ENCODE peak calls at places on chromosomes 2 and 18, in eight cellular contexts. C is body of pancreas; K is Ammon's horn; E is HT1080; L is activated naive CD8-positive, alpha-beta T cell treated with anti-CD3 and anti-CD28 coated beads, Interleukin-2, amount 50 U/mL, for 24 hours; S is stimulated activated naive B cell treated with anti-CD40 and anti-IgM and Interleukin-4, amounts not matched to agents 10 μg/mL and 1 μg/mL and 100 μg/mL, for 72 hours; V is PC-9; Y is stimulated activated CD4-positive, alpha-beta T cell treated with anti-CD3 and anti-CD28 coated beads, Interleukin-2, amount 100 ng/mL, for 48 hours. G is an unnamed sample.

GRCh38 chr2:152483276-152483996 is 148.5 kb downstream of the FMNL2 start:
- DNase-seq in C (no peak), K (no peak), E (no peak), L (no peak), S (no peak), V (no peak), Y (no peak), G (no peak)

GRCh38 chr2:101921319-101921960 is 70.3 kb upstream of the IL1R2 start:
- DNase-seq in C (no peak), K (peak), E (no peak), L (no peak), S (peak), V (no peak), Y (no peak), G (no peak)

GRCh38 chr2:106886916-106887758 is 1.2 kb upstream of the ST6GAL2 start:
- DNase-seq in C (peak), K (peak), E (peak), L (no peak), S (no peak), V (no peak), Y (no peak), G (no peak)

GRCh38 chr18:48490641-48491040 is 48.2 kb upstream of the CTIF start:
- DNase-seq in C (no peak), K (no peak), E (no peak), L (no peak), S (no peak), V (no peak), Y (no peak), G (no peak)

GRCh38 chr2:232502901-232503791 is 15.5 kb upstream of the ECEL1 start:
- DNase-seq in C (peak), K (no peak), E (no peak), L (peak), S (peak), V (peak), Y (peak), G (no peak)

GRCh38 chr2:118169359-118170005 is 81.2 kb downstream of the INSIG2 start:
- DNase-seq in C (peak), K (no peak), E (peak), L (peak), S (no peak), V (peak), Y (no peak), G (no peak)

GRCh38 chr2:159549234-159549633 is 67.1 kb downstream of the BAZ2B start:
- DNase-seq in C (no peak), K (no peak), E (peak), L (no peak), S (no peak), V (no peak), Y (no peak), G (no peak)

GRCh38 chr2:85110991-85111560 is 22.1 kb upstream of the TCF7L1 start:
- DNase-seq in C (no peak), K (no peak), E (peak), L (no peak), S (no peak), V (no peak), Y (no peak), G (no peak)

GRCh38 chr2:130390460-130391057 is 34.7 kb downstream of the PTPN18 start:
- DNase-seq in C (peak), K (peak), E (no peak), L (no peak), S (no peak), V (peak), Y (no peak), G (no peak)

GRCh38 chr18:45775241-45775676 is 50.2 kb upstream of the SIGLEC15 start:
- DNase-seq in C (peak), K (peak), E (no peak), L (peak), S (peak), V (peak), Y (peak), G (no peak)

GRCh38 chr2:78439122-78439521 is 586.4 kb upstream of the REG3G start:
- DNase-seq in C (no peak), K (no peak), E (no peak), L (no peak), S (no peak), V (no peak), Y (no peak), G (no peak)

GRCh38 chr2:147463881-147464520 is 380.8 kb upstream of the ACVR2A start:
- DNase-seq in C (peak), K (no peak), E (no peak), L (no peak), S (no peak), V (no peak), Y (no peak), G (no peak)

GRCh38 chr2:19806591-19806990 is 95.2 kb downstream of the TTC32 start:
- DNase-seq in C (no peak), K (no peak), E (no peak), L (no peak), S (no peak), V (no peak), Y (no peak), G (no peak)

GRCh38 chr2:173962583-173963110 is 2.5 kb downstream of the SP3 start:
- DNase-seq in C (no peak), K (no peak), E (no peak), L (no peak), S (no peak), V (no peak), Y (no peak), G (no peak)

GRCh38 chr2:3677436-3677835 is 19.4 kb downstream of the ALLC start:
- DNase-seq in C (no peak), K (no peak), E (no peak), L (no peak), S (no peak), V (no peak), Y (no peak), G (no peak)

GRCh38 chr2:86035883-86036789 is 69.5 kb downstream of the POLR1A start:
- DNase-seq in C (peak), K (peak), E (peak), L (peak), S (peak), V (no peak), Y (peak), G (no peak)

GRCh38 chr2:88636026-88636425 is 8.8 kb upstream of the EIF2AK3 start:
- DNase-seq in C (no peak), K (no peak), E (no peak), L (no peak), S (no peak), V (no peak), Y (no peak), G (no peak)

GRCh38 chr2:240344904-240345303 is 90.6 kb upstream of the GPC1 start:
- DNase-seq in C (no peak), K (no peak), E (peak), L (no peak), S (no peak), V (no peak), Y (no peak), G (no peak)

GRCh38 chr2:96537734-96538486 is 1.4 kb downstream of the ARID5A start:
- DNase-seq in C (no peak), K (no peak), E (no peak), L (peak), S (peak), V (no peak), Y (no peak), G (no peak)

GRCh38 chr2:225465827-225466226 is 66.3 kb downstream of the NYAP2 start:
- DNase-seq in C (no peak), K (no peak), E (no peak), L (no peak), S (no peak), V (no peak), Y (no peak), G (no peak)

GRCh38 chr2:108169982-108170625 is 69.7 kb upstream of the SULT1C3 start:
- DNase-seq in C (no peak), K (no peak), E (no peak), L (no peak), S (no peak), V (no peak), Y (no peak), G (no peak)

GRCh38 chr2:230225486-230225885 is at the start of gene SP140:
- DNase-seq in C (peak), K (peak), E (no peak), L (peak), S (peak), V (no peak), Y (peak), G (no peak)

GRCh38 chr18:48943736-48944527 is 6.8 kb downstream of the SMAD7 start:
- DNase-seq in C (no peak), K (no peak), E (no peak), L (no peak), S (no peak), V (no peak), Y (no peak), G (no peak)

GRCh38 chr18:76765649-76766048 is 56.7 kb upstream of the ZNF236 start:
- DNase-seq in C (no peak), K (no peak), E (peak), L (no peak), S (no peak), V (no peak), Y (no peak), G (no peak)